ENCODE peak calls at places on chromosome 21, in five cellular contexts. One of them, this sample, is unnamed.

GRCh38 chr21:38219049-38219628 is 37.7 kb upstream of the KCNJ15 start:
- DNase-seq in heart right ventricle: peak; percentile 72
- DNase-seq in PC-9: peak; percentile 25
- DNase-seq in CD8-positive, alpha-beta T cell: peak; percentile 52
- DNase-seq in mucosa of descending colon: peak; percentile 89
- DNase-seq in this sample: peak; percentile 84

GRCh38 chr21:46457801-46458314 is 833 bp upstream of the DIP2A start:
- DNase-seq in heart right ventricle: peak; percentile 34
- DNase-seq in PC-9: no peak
- DNase-seq in CD8-positive, alpha-beta T cell: peak; percentile 8
- DNase-seq in mucosa of descending colon: no peak
- DNase-seq in this sample: no peak

GRCh38 chr21:42983102-42983501 is 8.7 kb downstream of the PKNOX1 start:
- DNase-seq in heart right ventricle: no peak
- DNase-seq in PC-9: no peak
- DNase-seq in CD8-positive, alpha-beta T cell: no peak
- DNase-seq in mucosa of descending colon: no peak
- DNase-seq in this sample: no peak

GRCh38 chr21:29674343-29674742 is 265.5 kb downstream of the GRIK1 start:
- DNase-seq in heart right ventricle: no peak
- DNase-seq in PC-9: no peak
- DNase-seq in CD8-positive, alpha-beta T cell: no peak
- DNase-seq in mucosa of descending colon: no peak
- DNase-seq in this sample: no peak

GRCh38 chr21:42674351-42674940 is 21.0 kb downstream of the PDE9A start:
- DNase-seq in heart right ventricle: peak; percentile 70
- DNase-seq in PC-9: no peak
- DNase-seq in CD8-positive, alpha-beta T cell: no peak
- DNase-seq in mucosa of descending colon: no peak
- DNase-seq in this sample: no peak

GRCh38 chr21:42570841-42571387 is 57.3 kb downstream of the SLC37A1 start:
- DNase-seq in heart right ventricle: no peak
- DNase-seq in PC-9: no peak
- DNase-seq in CD8-positive, alpha-beta T cell: no peak
- DNase-seq in mucosa of descending colon: no peak
- DNase-seq in this sample: no peak

GRCh38 chr21:15592271-15592860 is 137.4 kb upstream of the USP25 start:
- DNase-seq in heart right ventricle: no peak
- DNase-seq in PC-9: no peak
- DNase-seq in CD8-positive, alpha-beta T cell: no peak
- DNase-seq in mucosa of descending colon: peak; percentile 37
- DNase-seq in this sample: no peak

GRCh38 chr21:26112127-26112742 is 58.3 kb downstream of the APP start:
- DNase-seq in heart right ventricle: no peak
- DNase-seq in PC-9: no peak
- DNase-seq in CD8-positive, alpha-beta T cell: no peak
- DNase-seq in mucosa of descending colon: no peak
- DNase-seq in this sample: no peak

GRCh38 chr21:29194342-29194741 is 63.9 kb downstream of the MAP3K7CL start:
- DNase-seq in heart right ventricle: no peak
- DNase-seq in PC-9: no peak
- DNase-seq in CD8-positive, alpha-beta T cell: no peak
- DNase-seq in mucosa of descending colon: no peak
- DNase-seq in this sample: no peak

GRCh38 chr21:38631676-38632075 is 133.4 kb upstream of the ERG start:
- DNase-seq in heart right ventricle: no peak
- DNase-seq in PC-9: no peak
- DNase-seq in CD8-positive, alpha-beta T cell: no peak
- DNase-seq in mucosa of descending colon: no peak
- DNase-seq in this sample: no peak

GRCh38 chr21:26715878-26716506 is 129.2 kb downstream of the ADAMTS1 start:
- DNase-seq in heart right ventricle: peak; percentile 48
- DNase-seq in PC-9: peak; percentile 20
- DNase-seq in CD8-positive, alpha-beta T cell: no peak
- DNase-seq in mucosa of descending colon: peak; percentile 53
- DNase-seq in this sample: no peak

GRCh38 chr21:25243809-25244208 is 363.5 kb downstream of the MRPL39 start:
- DNase-seq in heart right ventricle: no peak
- DNase-seq in PC-9: no peak
- DNase-seq in CD8-positive, alpha-beta T cell: no peak
- DNase-seq in mucosa of descending colon: no peak
- DNase-seq in this sample: no peak

GRCh38 chr21:28148400-28149064 is 844.1 kb downstream of the LTN1 start:
- DNase-seq in heart right ventricle: peak; percentile 50
- DNase-seq in PC-9: no peak
- DNase-seq in CD8-positive, alpha-beta T cell: no peak
- DNase-seq in mucosa of descending colon: no peak
- DNase-seq in this sample: no peak

GRCh38 chr21:35652872-35653271 is 407.5 kb downstream of the SETD4 start:
- DNase-seq in heart right ventricle: no peak
- DNase-seq in PC-9: no peak
- DNase-seq in CD8-positive, alpha-beta T cell: no peak
- DNase-seq in mucosa of descending colon: no peak
- DNase-seq in this sample: no peak
- TF ChIP-seq CTCF in heart right ventricle: no peak
- TF ChIP-seq CTCF in PC-9: no peak
- TF ChIP-seq CTCF in CD8-positive, alpha-beta T cell: no peak
- TF ChIP-seq CTCF in mucosa of descending colon: no peak
- TF ChIP-seq CTCF in this sample: no peak

GRCh38 chr21:34614693-34615486 is at the start of gene RCAN1:
- DNase-seq in heart right ventricle: peak; percentile 92
- DNase-seq in PC-9: peak; percentile 82
- DNase-seq in CD8-positive, alpha-beta T cell: peak; percentile 80
- DNase-seq in mucosa of descending colon: peak; percentile 92
- DNase-seq in this sample: peak; percentile 92
- H3K4me1 ChIP-seq in heart right ventricle: peaks cover 38% of the 10 kb centered on the region
- H3K4me1 ChIP-seq in PC-9: peaks cover 3% of the 10 kb centered on the region
- H3K4me1 ChIP-seq in CD8-positive, alpha-beta T cell: peaks cover 13% of the 10 kb centered on the region
- H3K4me1 ChIP-seq in mucosa of descending colon: peaks cover 7% of the 10 kb centered on the region
- H3K4me1 ChIP-seq in this sample: peaks cover 17% of the 10 kb centered on the region

DNA sequence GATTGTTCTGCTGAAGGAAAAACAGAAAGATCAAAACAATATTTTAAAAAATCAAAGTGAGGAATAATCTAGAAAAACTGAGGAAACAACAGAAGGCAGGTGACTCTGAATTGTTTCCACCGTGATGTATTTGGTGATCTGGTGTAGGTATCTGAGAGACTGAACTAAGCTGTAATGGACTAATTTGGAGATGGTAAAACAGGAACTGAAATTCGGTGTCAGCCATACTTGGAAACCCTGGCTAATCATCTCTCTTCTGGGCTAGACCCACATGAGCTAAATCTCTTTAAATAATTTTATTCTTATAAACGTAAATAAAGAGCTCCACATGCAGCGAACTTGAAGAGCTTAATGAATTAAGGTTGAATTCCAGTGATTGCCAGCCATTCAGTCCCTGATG is 1226.1 kb downstream of the NCAM2 start:
- DNase-seq in heart right ventricle: no peak
- DNase-seq in PC-9: no peak
- DNase-seq in CD8-positive, alpha-beta T cell: no peak
- DNase-seq in mucosa of descending colon: no peak
- DNase-seq in this sample: no peak
- TF ChIP-seq CTCF in heart right ventricle: no peak
- TF ChIP-seq CTCF in PC-9: no peak
- TF ChIP-seq CTCF in CD8-positive, alpha-beta T cell: no peak
- TF ChIP-seq CTCF in mucosa of descending colon: no peak
- TF ChIP-seq CTCF in this sample: no peak

GRCh38 chr21:44020551-44020950 is 8.4 kb downstream of the TRAPPC10 start:
- DNase-seq in heart right ventricle: no peak
- DNase-seq in PC-9: no peak
- DNase-seq in CD8-positive, alpha-beta T cell: no peak
- DNase-seq in mucosa of descending colon: no peak
- DNase-seq in this sample: no peak

GRCh38 chr21:44018127-44018526 is 6.0 kb downstream of the TRAPPC10 start:
- DNase-seq in heart right ventricle: no peak
- DNase-seq in PC-9: no peak
- DNase-seq in CD8-positive, alpha-beta T cell: no peak
- DNase-seq in mucosa of descending colon: no peak
- DNase-seq in this sample: no peak

GRCh38 chr21:44017601-44018000 is 5.5 kb downstream of the TRAPPC10 start:
- DNase-seq in heart right ventricle: no peak
- DNase-seq in PC-9: no peak
- DNase-seq in CD8-positive, alpha-beta T cell: no peak
- DNase-seq in mucosa of descending colon: no peak
- DNase-seq in this sample: no peak

GRCh38 chr21:44019568-44019958 is 7.5 kb downstream of the TRAPPC10 start:
- DNase-seq in heart right ventricle: no peak
- DNase-seq in PC-9: no peak
- DNase-seq in CD8-positive, alpha-beta T cell: no peak
- DNase-seq in mucosa of descending colon: no peak
- DNase-seq in this sample: no peak

DNA sequence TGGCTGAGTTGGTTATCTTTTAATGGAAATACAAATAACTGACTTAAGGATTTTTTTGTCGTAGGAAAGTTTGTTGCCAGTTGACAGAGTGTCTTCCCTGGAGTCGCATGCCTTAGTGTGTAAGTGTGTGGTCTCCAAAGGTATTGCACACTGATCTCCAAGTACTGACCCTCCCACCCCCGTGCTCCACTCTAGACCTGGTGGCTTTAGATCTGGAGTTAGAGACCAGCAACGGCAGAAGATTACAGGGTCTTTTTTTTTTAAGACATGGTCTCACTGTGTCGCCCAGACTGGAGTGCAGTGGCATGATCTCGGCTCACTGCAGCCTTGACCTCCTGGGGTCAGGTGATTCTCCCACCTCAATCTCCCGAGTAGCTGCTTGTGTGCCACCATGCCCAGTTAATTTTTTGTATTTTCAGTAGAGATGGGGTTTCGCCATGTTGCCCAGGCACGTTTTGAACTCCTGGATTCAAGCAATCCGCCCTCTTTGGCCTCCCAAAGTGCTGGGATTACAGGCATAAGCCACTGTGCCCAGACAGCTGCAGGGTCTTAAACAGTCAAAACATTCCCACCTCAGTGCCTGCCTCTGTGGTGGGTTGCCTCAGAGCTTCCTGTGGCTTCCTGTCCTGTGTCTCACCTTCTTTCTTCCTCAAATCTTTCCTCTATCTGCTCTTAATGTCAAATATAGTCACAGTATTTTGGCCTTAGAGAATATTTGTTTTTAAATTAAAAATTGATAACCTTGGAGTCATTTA is 6.9 kb downstream of the TRAPPC10 start:
- DNase-seq in heart right ventricle: no peak
- DNase-seq in PC-9: no peak
- DNase-seq in CD8-positive, alpha-beta T cell: peak; percentile 21
- DNase-seq in mucosa of descending colon: no peak
- DNase-seq in this sample: no peak
- H3K4me1 ChIP-seq in heart right ventricle: peaks cover 77% of the 10 kb centered on the region
- H3K4me1 ChIP-seq in PC-9: peaks cover 2% of the 10 kb centered on the region
- H3K4me1 ChIP-seq in CD8-positive, alpha-beta T cell: peaks cover 88% of the 10 kb centered on the region
- H3K4me1 ChIP-seq in mucosa of descending colon: peaks cover 23% of the 10 kb centered on the region
- H3K4me1 ChIP-seq in this sample: peaks cover 3% of the 10 kb centered on the region

GRCh38 chr21:16910435-16911165 is 602.2 kb upstream of the CXADR start:
- DNase-seq in heart right ventricle: no peak
- DNase-seq in PC-9: no peak
- DNase-seq in CD8-positive, alpha-beta T cell: no peak
- DNase-seq in mucosa of descending colon: no peak
- DNase-seq in this sample: no peak

GRCh38 chr21:16908087-16908486 is 604.8 kb upstream of the CXADR start:
- DNase-seq in heart right ventricle: no peak
- DNase-seq in PC-9: peak; percentile 36
- DNase-seq in CD8-positive, alpha-beta T cell: no peak
- DNase-seq in mucosa of descending colon: no peak
- DNase-seq in this sample: peak; percentile 43

GRCh38 chr21:16912075-16912474 is 600.8 kb upstream of the CXADR start:
- DNase-seq in heart right ventricle: no peak
- DNase-seq in PC-9: peak; percentile 12
- DNase-seq in CD8-positive, alpha-beta T cell: no peak
- DNase-seq in mucosa of descending colon: no peak
- DNase-seq in this sample: no peak

GRCh38 chr21:16911166-16911607 is 601.7 kb upstream of the CXADR start:
- DNase-seq in heart right ventricle: no peak
- DNase-seq in PC-9: no peak
- DNase-seq in CD8-positive, alpha-beta T cell: no peak
- DNase-seq in mucosa of descending colon: no peak
- DNase-seq in this sample: no peak

GRCh38 chr21:16913010-16913409 is 599.8 kb upstream of the CXADR start:
- DNase-seq in heart right ventricle: no peak
- DNase-seq in PC-9: peak; percentile 20
- DNase-seq in CD8-positive, alpha-beta T cell: no peak
- DNase-seq in mucosa of descending colon: no peak
- DNase-seq in this sample: no peak
- TF ChIP-seq CTCF in heart right ventricle: no peak
- TF ChIP-seq CTCF in PC-9: no peak
- TF ChIP-seq CTCF in CD8-positive, alpha-beta T cell: no peak
- TF ChIP-seq CTCF in mucosa of descending colon: no peak
- TF ChIP-seq CTCF in this sample: no peak

DNA sequence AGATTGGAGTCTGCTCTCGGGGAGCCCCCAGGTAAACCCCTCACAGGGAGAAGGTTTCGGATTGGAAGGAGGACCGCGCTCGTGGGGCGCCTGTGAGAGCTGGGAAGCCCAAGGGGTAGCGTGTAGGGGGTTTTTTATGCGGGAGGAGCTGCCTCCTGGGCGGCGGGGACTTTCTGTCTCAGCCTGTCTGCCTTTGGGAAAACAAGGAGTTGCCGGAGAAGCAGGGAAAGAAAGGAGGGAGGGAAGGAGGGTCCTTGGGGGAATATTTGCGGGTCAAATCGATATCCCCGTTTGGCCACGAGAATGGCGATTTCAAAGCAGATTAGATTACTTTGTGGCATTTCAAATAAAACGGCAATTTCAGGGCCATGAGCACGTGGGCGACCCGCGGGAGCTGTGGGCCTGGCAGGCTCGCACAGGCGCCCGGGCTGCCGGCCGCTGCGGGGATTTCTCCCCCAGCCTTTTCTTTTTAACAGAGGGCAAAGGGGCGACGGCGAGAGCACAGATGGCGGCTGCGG is 9.7 kb downstream of the SIM2 start:
- DNase-seq in heart right ventricle: no peak
- DNase-seq in PC-9: no peak
- DNase-seq in CD8-positive, alpha-beta T cell: no peak
- DNase-seq in mucosa of descending colon: no peak
- DNase-seq in this sample: no peak
- H3K4me1 ChIP-seq in heart right ventricle: peaks cover 63% of the 10 kb centered on the region
- H3K4me1 ChIP-seq in PC-9: no peaks in the 10 kb centered on the region
- H3K4me1 ChIP-seq in CD8-positive, alpha-beta T cell: peaks cover 53% of the 10 kb centered on the region
- H3K4me1 ChIP-seq in mucosa of descending colon: peaks cover 34% of the 10 kb centered on the region
- H3K4me1 ChIP-seq in this sample: peaks cover 13% of the 10 kb centered on the region

DNA sequence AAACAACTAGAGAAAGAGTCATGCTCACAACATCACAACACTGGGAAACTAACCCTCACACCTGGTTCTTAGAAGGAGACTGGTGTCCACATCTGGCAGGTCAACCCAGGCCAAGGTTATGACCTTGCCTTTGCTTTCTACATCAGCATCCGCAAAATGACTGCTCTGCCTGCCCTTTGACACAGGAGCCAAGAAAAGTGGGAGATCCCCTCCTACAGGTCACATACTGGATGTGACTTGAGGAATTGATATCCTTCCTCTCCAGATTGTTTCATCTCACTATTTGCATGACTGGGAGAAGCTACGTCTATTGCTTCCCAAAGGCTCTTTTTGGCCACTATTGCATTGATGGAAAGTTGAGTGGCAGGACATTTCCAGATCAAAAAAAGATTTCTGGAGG is 115.5 kb downstream of the MIS18A start:
- DNase-seq in heart right ventricle: no peak
- DNase-seq in PC-9: no peak
- DNase-seq in CD8-positive, alpha-beta T cell: no peak
- DNase-seq in mucosa of descending colon: no peak
- DNase-seq in this sample: no peak
- TF ChIP-seq CTCF in heart right ventricle: no peak
- TF ChIP-seq CTCF in PC-9: no peak
- TF ChIP-seq CTCF in CD8-positive, alpha-beta T cell: no peak
- TF ChIP-seq CTCF in mucosa of descending colon: no peak
- TF ChIP-seq CTCF in this sample: no peak

This sample was measured in lung.